ENCODE peak calls at places on chromosomes 11 and 22, in seven cellular contexts. M is H9; K is body of pancreas; U is A549; S is astrocyte; Z is kidney; G is CD8-positive, alpha-beta memory T cell. A is an unnamed sample. For H3K9me3, the result is how much of the 10 kb centered on the place peaks cover.

GRCh38 chr22:26656896-26657851 is at the start of gene MIAT:
- DNase-seq in M (peak), K (no peak), U (no peak), S (no peak), Z (no peak), G (peak), A (peak)

GRCh38 chr11:126460417-126461095 is 105.1 kb downstream of the ST3GAL4 start:
- DNase-seq in M (no peak), K (no peak), U (no peak), S (no peak), Z (no peak), G (no peak), A (no peak)

GRCh38 chr11:129373489-129373953 is 2.1 kb upstream of the BARX2 start:
- DNase-seq in M (no peak), K (no peak), U (no peak), S (no peak), Z (no peak), G (no peak), A (no peak)

GRCh38 chr22:18012528-18012927 is 11.8 kb downstream of the MICAL3 start:
- DNase-seq in M (no peak), K (no peak), U (no peak), S (peak), Z (no peak), G (no peak), A (no peak)

GRCh38 chr11:2562181-2562581 is 117.4 kb downstream of the KCNQ1 start:
- DNase-seq in M (no peak), K (peak), U (no peak), S (no peak), Z (peak), G (peak), A (no peak)

GRCh38 chr22:27998511-27999410 is 79.7 kb upstream of the PITPNB start:
- DNase-seq in M (no peak), K (no peak), U (no peak), S (no peak), Z (peak), G (no peak), A (no peak)

GRCh38 chr22:29932121-29932520 is 49.1 kb downstream of the MTMR3 start:
- DNase-seq in M (no peak), K (no peak), U (no peak), S (no peak), Z (no peak), G (no peak), A (no peak)

GRCh38 chr11:971731-972365 is 46.2 kb downstream of the AP2A2 start:
- DNase-seq in M (no peak), K (no peak), U (no peak), S (no peak), Z (no peak), G (no peak), A (no peak)

GRCh38 chr11:113045146-113045545 is 83.9 kb downstream of the NCAM1 start:
- DNase-seq in M (peak), K (no peak), U (no peak), S (no peak), Z (no peak), G (no peak), A (no peak)

GRCh38 chr11:4826425-4826824 is 5.3 kb downstream of the OR51F2 start:
- DNase-seq in M (no peak), K (no peak), U (no peak), S (no peak), Z (no peak), G (no peak), A (no peak)

GRCh38 chr11:65766535-65766934 is 14.2 kb downstream of the AP5B1 start:
- DNase-seq in M (no peak), K (no peak), U (no peak), S (peak), Z (no peak), G (no peak), A (no peak)

GRCh38 chr11:61949169-61950034 is 749 bp upstream of the BEST1 start:
- DNase-seq in M (peak), K (peak), U (peak), S (peak), Z (peak), G (no peak), A (no peak)

GRCh38 chr11:79414644-79415317 is 26.0 kb downstream of the TENM4 start:
- DNase-seq in M (no peak), K (no peak), U (no peak), S (peak), Z (peak), G (no peak), A (no peak)

GRCh38 chr22:30212996-30213441 is 33.5 kb downstream of the LIF start:
- DNase-seq in M (no peak), K (no peak), U (peak), S (no peak), Z (no peak), G (no peak), A (no peak)

GRCh38 chr11:69335461-69336386 is 41.8 kb downstream of the MYEOV start:
- DNase-seq in M (peak), K (no peak), U (no peak), S (no peak), Z (no peak), G (no peak), A (no peak)

GRCh38 chr22:19657252-19658056 is 56.8 kb upstream of the SEPTIN5 start:
- DNase-seq in M (no peak), K (no peak), U (no peak), S (no peak), Z (no peak), G (no peak), A (no peak)

GRCh38 chr11:65650547-65651338 is 12.0 kb downstream of the RELA start:
- DNase-seq in M (peak), K (no peak), U (no peak), S (no peak), Z (peak), G (no peak), A (no peak)

GRCh38 chr22:19987394-19988306 is 29.0 kb downstream of the ARVCF start:
- DNase-seq in M (no peak), K (no peak), U (no peak), S (no peak), Z (no peak), G (no peak), A (no peak)

GRCh38 chr11:65357856-65358356 is 3.4 kb downstream of the TIGD3 start:
- DNase-seq in M (no peak), K (no peak), U (no peak), S (no peak), Z (peak), G (no peak), A (no peak)

GRCh38 chr11:42770444-42771065 is 541.2 kb upstream of the API5 start:
- DNase-seq in M (peak), K (peak), U (no peak), S (no peak), Z (no peak), G (no peak), A (no peak)

GRCh38 chr11:78192223-78192719 is 3.6 kb downstream of the USP35 start:
- DNase-seq in M (no peak), K (peak), U (no peak), S (no peak), Z (no peak), G (peak), A (no peak)

GRCh38 chr22:17121235-17122195 is at the start of gene TMEM121B:
- DNase-seq in M (peak), K (peak), U (no peak), S (peak), Z (peak), G (peak), A (no peak)

GRCh38 chr11:93757924-93758865 is 16.7 kb downstream of the C11orf54 start:
- DNase-seq in M (no peak), K (no peak), U (no peak), S (no peak), Z (no peak), G (peak), A (no peak)

GRCh38 chr11:32451808-32452207 is 16.5 kb upstream of the WT1 start:
- DNase-seq in M (no peak), K (no peak), U (no peak), S (no peak), Z (no peak), G (no peak), A (no peak)

GRCh38 chr11:77497368-77497767 is 23.5 kb upstream of the PAK1 start:
- DNase-seq in M (no peak), K (no peak), U (no peak), S (no peak), Z (no peak), G (no peak), A (no peak)

GRCh38 chr22:30718491-30718890 is 23.8 kb downstream of the OSBP2 start:
- DNase-seq in M (no peak), K (no peak), U (no peak), S (no peak), Z (no peak), G (no peak), A (no peak)

GRCh38 chr22:37607010-37607911 is 1.4 kb upstream of the GGA1 start:
- DNase-seq in M (peak), K (peak), U (peak), S (no peak), Z (peak), G (peak), A (peak)

GRCh38 chr11:32830796-32831195 is 1.1 kb downstream of the PRRG4 start:
- DNase-seq in M (no peak), K (no peak), U (no peak), S (no peak), Z (no peak), G (no peak), A (no peak)

GRCh38 chr11:129458756-129459535 is 83.3 kb downstream of the BARX2 start:
- DNase-seq in M (no peak), K (no peak), U (no peak), S (no peak), Z (no peak), G (no peak), A (no peak)

GRCh38 chr11:106409201-106409600 is 331.7 kb downstream of the AASDHPPT start:
- DNase-seq in M (no peak), K (no peak), U (no peak), S (no peak), Z (no peak), G (no peak), A (no peak)

GRCh38 chr11:114272311-114272710 is 23.9 kb upstream of the NNMT start:
- DNase-seq in M (no peak), K (no peak), U (no peak), S (no peak), Z (no peak), G (no peak), A (no peak)

GRCh38 chr11:79244175-79244804 is 196.5 kb downstream of the TENM4 start:
- DNase-seq in M (no peak), K (no peak), U (peak), S (peak), Z (no peak), G (no peak), A (no peak)

GRCh38 chr11:60918941-60919275 is 5.0 kb downstream of the TMEM109 start:
- DNase-seq in M (no peak), K (no peak), U (no peak), S (peak), Z (no peak), G (no peak), A (no peak)

GRCh38 chr11:17770917-17771316 is 36.3 kb downstream of the KCNC1 start:
- DNase-seq in M (no peak), K (no peak), U (no peak), S (no peak), Z (no peak), G (no peak), A (no peak)

GRCh38 chr11:17772704-17773600 is 38.4 kb downstream of the KCNC1 start:
- DNase-seq in M (no peak), K (no peak), U (no peak), S (no peak), Z (no peak), G (peak), A (no peak)

GRCh38 chr11:17773674-17774073 is 39.1 kb downstream of the KCNC1 start:
- DNase-seq in M (no peak), K (no peak), U (no peak), S (no peak), Z (peak), G (peak), A (no peak)

GRCh38 chr11:17771415-17771814 is 36.8 kb downstream of the KCNC1 start:
- DNase-seq in M (no peak), K (no peak), U (no peak), S (no peak), Z (peak), G (peak), A (no peak)

DNA sequence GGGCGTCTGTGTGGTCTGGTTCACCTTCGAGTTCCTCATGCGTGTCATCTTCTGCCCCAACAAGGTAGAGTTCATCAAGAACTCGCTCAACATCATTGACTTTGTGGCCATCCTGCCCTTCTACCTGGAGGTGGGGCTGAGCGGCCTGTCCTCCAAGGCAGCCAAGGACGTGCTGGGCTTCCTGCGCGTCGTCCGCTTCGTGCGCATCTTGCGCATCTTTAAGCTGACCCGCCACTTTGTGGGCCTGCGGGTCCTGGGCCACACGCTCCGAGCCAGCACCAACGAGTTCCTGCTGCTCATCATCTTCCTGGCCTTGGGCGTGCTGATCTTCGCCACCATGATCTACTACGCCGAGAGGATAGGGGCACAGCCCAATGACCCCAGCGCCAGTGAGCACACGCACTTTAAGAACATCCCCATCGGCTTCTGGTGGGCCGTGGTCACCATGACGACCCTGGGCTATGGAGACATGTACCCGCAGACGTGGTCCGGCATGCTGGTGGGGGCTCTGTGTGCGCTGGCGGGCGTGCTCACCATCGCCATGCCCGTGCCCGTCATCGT is 37.3 kb downstream of the KCNC1 start:
- DNase-seq in M (no peak), K (no peak), U (no peak), S (no peak), Z (peak), G (peak), A (no peak)
- H3K9me3 ChIP-seq in M (under half), K (under half), U (under half), S (under half), Z (under half), G (under half), A (under half)

GRCh38 chr22:47200273-47201051 is 438.0 kb downstream of the TBC1D22A start:
- DNase-seq in M (no peak), K (peak), U (no peak), S (no peak), Z (peak), G (no peak), A (no peak)
- H3K9me3 ChIP-seq in M (half or more), K (under half), U (under half), S (under half), Z (under half), G (under half), A (under half)

GRCh38 chr22:48676266-48677167 is 1151.2 kb downstream of the BRD1 start:
- DNase-seq in M (no peak), K (no peak), U (no peak), S (no peak), Z (peak), G (peak), A (no peak)
- H3K9me3 ChIP-seq in M (under half), K (under half), U (under half), S (under half), Z (under half), G (under half), A (under half)

GRCh38 chr11:12232819-12233601 is 122.6 kb downstream of the MICAL2 start:
- DNase-seq in M (no peak), K (no peak), U (peak), S (peak), Z (no peak), G (no peak), A (no peak)

GRCh38 chr11:12234216-12234615 is 123.8 kb downstream of the MICAL2 start:
- DNase-seq in M (no peak), K (no peak), U (no peak), S (peak), Z (no peak), G (no peak), A (no peak)

GRCh38 chr11:12229450-12230229 is 119.2 kb downstream of the MICAL2 start:
- DNase-seq in M (no peak), K (no peak), U (no peak), S (no peak), Z (no peak), G (no peak), A (no peak)

GRCh38 chr11:12233602-12233925 is 123.2 kb downstream of the MICAL2 start:
- DNase-seq in M (no peak), K (no peak), U (no peak), S (no peak), Z (no peak), G (no peak), A (no peak)

DNA sequence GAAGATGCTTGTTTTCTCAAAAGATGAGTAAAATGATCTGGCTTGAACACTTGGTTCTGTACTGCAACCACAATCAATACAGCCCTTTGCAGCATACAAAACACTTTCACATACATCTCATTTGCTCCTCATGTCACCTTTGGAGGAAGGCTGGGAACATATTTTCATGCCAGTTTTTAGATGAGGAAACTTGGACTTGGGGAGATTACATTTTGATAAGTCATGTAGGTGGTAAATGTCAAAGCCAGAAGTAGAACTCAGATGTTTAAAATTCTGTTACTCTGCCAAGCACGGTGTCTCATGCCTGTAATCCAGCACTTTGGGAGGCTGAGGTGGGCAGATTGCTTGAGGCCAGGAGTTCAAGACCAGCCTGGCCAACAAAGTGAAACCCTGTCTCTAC is 121.8 kb downstream of the MICAL2 start:
- DNase-seq in M (no peak), K (no peak), U (no peak), S (peak), Z (no peak), G (no peak), A (no peak)
- H3K9me3 ChIP-seq in M (under half), K (under half), U (under half), S (under half), Z (under half), G (under half), A (under half)

DNA sequence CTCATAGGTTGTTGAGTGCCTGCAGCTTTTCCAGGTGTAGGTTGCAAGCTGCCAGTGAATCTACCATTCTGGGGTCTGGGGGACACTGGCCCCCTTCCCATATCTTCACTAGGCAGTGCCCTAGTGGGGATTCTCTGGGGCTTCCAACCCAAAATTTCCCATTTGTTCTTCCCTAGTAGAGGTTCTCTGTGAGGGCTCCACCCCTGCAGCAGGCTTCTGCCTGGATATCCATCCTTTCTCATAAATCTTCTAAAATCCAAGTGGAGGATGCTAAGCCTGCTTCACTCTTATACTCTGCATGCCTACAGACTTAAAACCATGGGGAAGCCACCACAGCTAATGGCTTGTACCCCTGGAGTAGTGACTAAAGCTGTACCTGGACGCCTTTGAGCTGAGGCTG is 33.4 kb downstream of the ANO3 start:
- DNase-seq in M (no peak), K (no peak), U (no peak), S (no peak), Z (no peak), G (no peak), A (no peak)
- H3K9me3 ChIP-seq in M (under half), K (under half), U (under half), S (under half), Z (under half), G (under half), A (under half)

DNA sequence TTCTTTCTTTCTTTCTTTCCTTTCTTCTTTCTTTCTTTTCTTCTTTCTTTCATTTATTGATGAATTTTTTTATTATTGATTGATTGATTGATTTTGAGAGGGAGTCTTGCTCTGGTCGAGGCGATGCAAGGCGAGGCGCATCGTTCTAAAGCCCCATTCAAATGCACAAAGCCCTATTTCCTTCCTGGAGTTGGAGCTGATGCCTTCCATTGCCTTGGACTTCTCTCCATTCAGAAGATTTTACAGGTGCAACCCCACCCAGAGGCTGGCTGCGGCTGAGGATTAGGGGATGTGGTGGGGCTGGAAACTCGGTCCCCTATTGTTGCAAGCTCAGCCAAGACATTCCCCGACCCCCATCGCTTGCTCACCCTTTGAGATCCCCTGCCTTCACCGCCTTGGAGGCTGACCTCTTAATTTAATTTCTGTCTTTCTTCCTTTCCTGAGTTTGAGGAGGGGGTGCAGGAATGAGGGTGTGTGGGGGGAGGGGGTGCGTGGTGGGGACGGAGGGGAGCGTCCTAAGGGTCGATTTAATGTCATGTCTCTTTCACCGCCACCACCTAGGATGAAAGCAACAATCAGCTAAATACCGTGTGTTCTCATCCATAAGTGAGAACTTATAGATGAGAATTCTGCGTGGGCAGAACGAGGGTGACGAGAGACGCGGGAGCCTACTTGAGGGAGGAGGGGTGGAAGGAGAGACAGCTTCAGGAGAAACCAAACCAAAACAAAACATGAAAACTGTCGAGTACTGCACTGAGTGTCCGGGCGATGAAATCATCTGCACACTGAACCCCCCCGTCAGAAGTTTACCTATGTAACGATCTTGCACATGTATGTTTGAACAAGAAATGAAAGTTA is 3913.9 kb upstream of the OR11H1 start:
- DNase-seq in M (no peak), K (no peak), U (no peak), S (no peak), Z (peak), G (no peak), A (no peak)
- H3K9me3 ChIP-seq in M (half or more), K (under half), U (under half), S (under half), Z (under half), G (under half), A (under half)

GRCh38 chr22:49763138-49763537 is 64.5 kb downstream of the BRD1 start:
- DNase-seq in M (no peak), K (no peak), U (no peak), S (no peak), Z (peak), G (no peak), A (no peak)
- H3K9me3 ChIP-seq in M (under half), K (under half), U (under half), S (under half), Z (under half), G (under half), A (under half)